ENCODE peak calls at places on chromosomes 5 and 9, in six cellular contexts. One of them, this sample, is unnamed.

GRCh38 chr9:7246917-7247538 is 489.3 kb downstream of the KDM4C start:
- DNase-seq in A549: no peak
- DNase-seq in endothelial cell of umbilical vein: no peak
- DNase-seq in GM12878: no peak
- DNase-seq in HepG2: no peak
- DNase-seq in K562: no peak
- DNase-seq in this sample: peak; percentile 58

GRCh38 chr9:2307480-2307879 is 292.3 kb downstream of the SMARCA2 start:
- DNase-seq in A549: no peak
- DNase-seq in endothelial cell of umbilical vein: peak; percentile 8
- DNase-seq in GM12878: no peak
- DNase-seq in K562: no peak
- DNase-seq in HepG2: no peak
- DNase-seq in this sample: no peak

GRCh38 chr5:171629221-171630005 is 156.2 kb upstream of the SMIM23 start:
- DNase-seq in GM12878: no peak
- DNase-seq in K562: peak; percentile 15
- DNase-seq in A549: peak; percentile 30
- DNase-seq in HepG2: no peak
- DNase-seq in endothelial cell of umbilical vein: no peak
- DNase-seq in this sample: peak; percentile 41

GRCh38 chr5:159508344-159508743 is 178.1 kb upstream of the IL12B start:
- DNase-seq in GM12878: no peak
- DNase-seq in HepG2: no peak
- DNase-seq in K562: no peak
- DNase-seq in endothelial cell of umbilical vein: no peak
- DNase-seq in A549: no peak
- DNase-seq in this sample: no peak

GRCh38 chr5:98602534-98603112 is 170.8 kb upstream of the RGMB start:
- DNase-seq in endothelial cell of umbilical vein: no peak
- DNase-seq in HepG2: no peak
- DNase-seq in GM12878: no peak
- DNase-seq in A549: no peak
- DNase-seq in K562: no peak
- DNase-seq in this sample: no peak

GRCh38 chr5:109911731-109912130 is 222.0 kb downstream of the MAN2A1 start:
- DNase-seq in HepG2: no peak
- DNase-seq in A549: no peak
- DNase-seq in endothelial cell of umbilical vein: no peak
- DNase-seq in K562: no peak
- DNase-seq in GM12878: no peak
- DNase-seq in this sample: no peak

GRCh38 chr5:10233505-10233904 is 16.2 kb downstream of the ATPSCKMT start:
- DNase-seq in A549: peak; percentile 47
- DNase-seq in K562: peak; percentile 38
- DNase-seq in HepG2: peak; percentile 37
- DNase-seq in endothelial cell of umbilical vein: peak; percentile 31
- DNase-seq in GM12878: no peak
- DNase-seq in this sample: peak; percentile 26

GRCh38 chr5:144189800-144190429 is 19.2 kb downstream of the KCTD16 start:
- DNase-seq in A549: peak; percentile 16
- DNase-seq in HepG2: no peak
- DNase-seq in GM12878: peak; percentile 76
- DNase-seq in K562: no peak
- DNase-seq in endothelial cell of umbilical vein: peak; percentile 98
- DNase-seq in this sample: peak; percentile 94

GRCh38 chr5:112649882-112650281 is 87.8 kb upstream of the APC start:
- DNase-seq in K562: no peak
- DNase-seq in HepG2: no peak
- DNase-seq in A549: no peak
- DNase-seq in GM12878: no peak
- DNase-seq in endothelial cell of umbilical vein: no peak
- DNase-seq in this sample: peak; percentile 6

GRCh38 chr9:126001581-126002225 is 254.5 kb downstream of the PBX3 start:
- DNase-seq in A549: no peak
- DNase-seq in endothelial cell of umbilical vein: no peak
- DNase-seq in GM12878: no peak
- DNase-seq in HepG2: no peak
- DNase-seq in K562: no peak
- DNase-seq in this sample: no peak

GRCh38 chr9:121271368-121272351 is 3.7 kb downstream of the GSN start:
- DNase-seq in K562: no peak
- DNase-seq in A549: no peak
- DNase-seq in GM12878: no peak
- DNase-seq in endothelial cell of umbilical vein: no peak
- DNase-seq in HepG2: no peak
- DNase-seq in this sample: peak; percentile 95

GRCh38 chr5:72598461-72599433 is 91.5 kb upstream of the ZNF366 start:
- DNase-seq in endothelial cell of umbilical vein: peak; percentile 26
- DNase-seq in GM12878: no peak
- DNase-seq in A549: no peak
- DNase-seq in K562: no peak
- DNase-seq in HepG2: peak; percentile 60
- DNase-seq in this sample: peak; percentile 80

GRCh38 chr9:100108572-100108971 is 9.5 kb downstream of the INVS start:
- DNase-seq in endothelial cell of umbilical vein: no peak
- DNase-seq in A549: no peak
- DNase-seq in HepG2: no peak
- DNase-seq in K562: no peak
- DNase-seq in GM12878: no peak
- DNase-seq in this sample: no peak

GRCh38 chr5:78495800-78496199 is 135.4 kb downstream of the SCAMP1 start:
- DNase-seq in HepG2: no peak
- DNase-seq in K562: no peak
- DNase-seq in A549: no peak
- DNase-seq in GM12878: no peak
- DNase-seq in endothelial cell of umbilical vein: peak; percentile 27
- DNase-seq in this sample: no peak

GRCh38 chr5:5954199-5954598 is 424.1 kb downstream of the MED10 start:
- DNase-seq in endothelial cell of umbilical vein: no peak
- DNase-seq in A549: no peak
- DNase-seq in K562: no peak
- DNase-seq in HepG2: no peak
- DNase-seq in GM12878: no peak
- DNase-seq in this sample: no peak

GRCh38 chr5:170389250-170389902 is at the start of gene KCNMB1:
- DNase-seq in HepG2: no peak
- DNase-seq in endothelial cell of umbilical vein: no peak
- DNase-seq in A549: no peak
- DNase-seq in K562: no peak
- DNase-seq in GM12878: no peak
- DNase-seq in this sample: peak; percentile 37

GRCh38 chr9:95592931-95593330 is 76.2 kb upstream of the PTCH1 start:
- DNase-seq in K562: no peak
- DNase-seq in A549: no peak
- DNase-seq in HepG2: no peak
- DNase-seq in endothelial cell of umbilical vein: no peak
- DNase-seq in GM12878: no peak
- DNase-seq in this sample: peak; percentile 26

GRCh38 chr5:122846051-122846567 is 696 bp downstream of the SNX24 start:
- DNase-seq in K562: no peak
- DNase-seq in HepG2: peak; percentile 84
- DNase-seq in A549: peak; percentile 39
- DNase-seq in endothelial cell of umbilical vein: no peak
- DNase-seq in GM12878: no peak
- DNase-seq in this sample: peak; percentile 4

GRCh38 chr5:175457466-175457865 is 13.5 kb upstream of the DRD1 start:
- DNase-seq in A549: no peak
- DNase-seq in endothelial cell of umbilical vein: no peak
- DNase-seq in K562: no peak
- DNase-seq in HepG2: no peak
- DNase-seq in GM12878: peak; percentile 30
- DNase-seq in this sample: no peak

GRCh38 chr9:114681594-114682332 is at the start of gene TEX48:
- DNase-seq in endothelial cell of umbilical vein: peak; percentile 52
- DNase-seq in GM12878: peak; percentile 19
- DNase-seq in HepG2: peak; percentile 80
- DNase-seq in A549: peak; percentile 66
- DNase-seq in K562: peak; percentile 65
- DNase-seq in this sample: peak; percentile 76

GRCh38 chr5:178458140-178458539 is 132.1 kb downstream of the COL23A1 start:
- DNase-seq in A549: no peak
- DNase-seq in K562: no peak
- DNase-seq in HepG2: no peak
- DNase-seq in endothelial cell of umbilical vein: no peak
- DNase-seq in GM12878: no peak
- DNase-seq in this sample: no peak

GRCh38 chr9:129458155-129458661 is 162.7 kb downstream of the C9orf50 start:
- DNase-seq in GM12878: peak; percentile 24
- DNase-seq in K562: no peak
- DNase-seq in A549: no peak
- DNase-seq in HepG2: peak; percentile 51
- DNase-seq in endothelial cell of umbilical vein: no peak
- DNase-seq in this sample: peak; percentile 78

GRCh38 chr5:148957591-148958202 is 105.2 kb downstream of the SH3TC2 start:
- DNase-seq in endothelial cell of umbilical vein: peak; percentile 66
- DNase-seq in A549: no peak
- DNase-seq in HepG2: peak; percentile 14
- DNase-seq in K562: peak; percentile 57
- DNase-seq in GM12878: no peak
- DNase-seq in this sample: peak; percentile 75

GRCh38 chr9:73810585-73811215 is 659.0 kb downstream of the ANXA1 start:
- DNase-seq in HepG2: no peak
- DNase-seq in endothelial cell of umbilical vein: no peak
- DNase-seq in GM12878: no peak
- DNase-seq in A549: no peak
- DNase-seq in K562: no peak
- DNase-seq in this sample: no peak

GRCh38 chr9:98108540-98109031 is 10.4 kb downstream of the TRIM14 start:
- DNase-seq in A549: no peak
- DNase-seq in endothelial cell of umbilical vein: no peak
- DNase-seq in K562: no peak
- DNase-seq in GM12878: peak; percentile 80
- DNase-seq in HepG2: no peak
- DNase-seq in this sample: peak; percentile 39

GRCh38 chr9:8724284-8725018 is 924.9 kb upstream of the DMAC1 start:
- DNase-seq in GM12878: no peak
- DNase-seq in A549: no peak
- DNase-seq in K562: no peak
- DNase-seq in endothelial cell of umbilical vein: no peak
- DNase-seq in HepG2: no peak
- DNase-seq in this sample: no peak

GRCh38 chr9:135874859-135875258 is 32.5 kb downstream of the CAMSAP1 start:
- DNase-seq in endothelial cell of umbilical vein: no peak
- DNase-seq in A549: no peak
- DNase-seq in K562: no peak
- DNase-seq in GM12878: no peak
- DNase-seq in HepG2: no peak
- DNase-seq in this sample: no peak

GRCh38 chr5:7801898-7802614 is 48.9 kb downstream of the CFAP90 start:
- DNase-seq in K562: no peak
- DNase-seq in A549: no peak
- DNase-seq in endothelial cell of umbilical vein: no peak
- DNase-seq in HepG2: no peak
- DNase-seq in GM12878: no peak
- DNase-seq in this sample: no peak
- TF ChIP-seq MYC in K562: no peak
- TF ChIP-seq MYC in A549: no peak
- TF ChIP-seq MYC in endothelial cell of umbilical vein: no peak
- TF ChIP-seq MYC in HepG2: no peak
- TF ChIP-seq MYC in GM12878: no peak
- TF ChIP-seq MYC in this sample: no peak

DNA sequence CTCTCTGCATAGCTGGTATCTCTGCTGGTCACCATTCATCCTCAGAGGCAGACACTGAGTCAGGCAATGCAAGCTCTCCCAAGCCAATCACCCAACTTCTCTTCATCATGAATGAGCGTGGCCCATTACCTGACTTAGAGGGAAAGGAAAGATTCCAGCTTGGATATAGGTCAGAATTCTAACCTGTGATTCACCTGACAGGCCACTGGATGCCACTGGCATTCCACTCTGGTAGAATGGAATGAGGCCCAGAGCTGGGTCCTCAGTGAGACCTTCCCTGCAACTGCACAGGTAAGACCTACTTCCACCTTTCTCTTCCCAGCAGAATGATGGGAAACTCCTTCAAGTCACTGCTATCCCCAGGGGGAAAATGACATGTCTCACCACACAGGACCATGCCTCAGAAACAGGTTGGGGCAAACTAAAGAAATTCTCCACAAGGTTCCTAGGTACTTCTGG is 62.1 kb downstream of the SUSD1 start:
- DNase-seq in A549: peak; percentile 51
- DNase-seq in K562: no peak
- DNase-seq in endothelial cell of umbilical vein: no peak
- DNase-seq in GM12878: no peak
- DNase-seq in HepG2: peak; percentile 60
- DNase-seq in this sample: peak; percentile 15
- TF ChIP-seq MYC in A549: no peak
- TF ChIP-seq MYC in K562: no peak
- TF ChIP-seq MYC in endothelial cell of umbilical vein: no peak
- TF ChIP-seq MYC in GM12878: no peak
- TF ChIP-seq MYC in HepG2: no peak
- TF ChIP-seq MYC in this sample: no peak

GRCh38 chr9:83066771-83067170 is 3.8 kb upstream of the RASEF start:
- DNase-seq in K562: no peak
- DNase-seq in endothelial cell of umbilical vein: no peak
- DNase-seq in A549: no peak
- DNase-seq in HepG2: no peak
- DNase-seq in GM12878: no peak
- DNase-seq in this sample: no peak

GRCh38 chr9:83067579-83067978 is 4.6 kb upstream of the RASEF start:
- DNase-seq in HepG2: no peak
- DNase-seq in endothelial cell of umbilical vein: no peak
- DNase-seq in GM12878: no peak
- DNase-seq in A549: no peak
- DNase-seq in K562: no peak
- DNase-seq in this sample: no peak

GRCh38 chr9:83068414-83068813 is 5.5 kb upstream of the RASEF start:
- DNase-seq in endothelial cell of umbilical vein: no peak
- DNase-seq in K562: no peak
- DNase-seq in A549: no peak
- DNase-seq in GM12878: no peak
- DNase-seq in HepG2: no peak
- DNase-seq in this sample: no peak

GRCh38 chr9:83069651-83070050 is 6.7 kb upstream of the RASEF start:
- DNase-seq in HepG2: no peak
- DNase-seq in endothelial cell of umbilical vein: no peak
- DNase-seq in K562: no peak
- DNase-seq in GM12878: no peak
- DNase-seq in A549: no peak
- DNase-seq in this sample: no peak

GRCh38 chr9:83070257-83070656 is 7.3 kb upstream of the RASEF start:
- DNase-seq in A549: no peak
- DNase-seq in HepG2: no peak
- DNase-seq in K562: no peak
- DNase-seq in GM12878: no peak
- DNase-seq in endothelial cell of umbilical vein: no peak
- DNase-seq in this sample: no peak
- TF ChIP-seq MYC in A549: no peak
- TF ChIP-seq MYC in HepG2: no peak
- TF ChIP-seq MYC in K562: no peak
- TF ChIP-seq MYC in GM12878: no peak
- TF ChIP-seq MYC in endothelial cell of umbilical vein: no peak
- TF ChIP-seq MYC in this sample: no peak

GRCh38 chr9:4992872-4993271 is 7.8 kb downstream of the JAK2 start:
- DNase-seq in endothelial cell of umbilical vein: no peak
- DNase-seq in K562: no peak
- DNase-seq in A549: no peak
- DNase-seq in GM12878: no peak
- DNase-seq in HepG2: no peak
- DNase-seq in this sample: no peak

GRCh38 chr9:4997196-4997595 is 12.1 kb downstream of the JAK2 start:
- DNase-seq in K562: no peak
- DNase-seq in A549: no peak
- DNase-seq in HepG2: no peak
- DNase-seq in GM12878: no peak
- DNase-seq in endothelial cell of umbilical vein: no peak
- DNase-seq in this sample: no peak

GRCh38 chr9:4994166-4994890 is 9.3 kb downstream of the JAK2 start:
- DNase-seq in endothelial cell of umbilical vein: no peak
- DNase-seq in A549: no peak
- DNase-seq in GM12878: no peak
- DNase-seq in K562: no peak
- DNase-seq in HepG2: no peak
- DNase-seq in this sample: no peak
- TF ChIP-seq MYC in endothelial cell of umbilical vein: no peak
- TF ChIP-seq MYC in A549: no peak
- TF ChIP-seq MYC in GM12878: no peak
- TF ChIP-seq MYC in K562: no peak
- TF ChIP-seq MYC in HepG2: no peak
- TF ChIP-seq MYC in this sample: no peak